ENCODE peak calls at places on chromosome 10, in eight cellular contexts. A is neural progenitor cell, P is gastrocnemius medialis, E is adrenal gland, X is Peyer's patch, G is GM23248, N is AG04450, I is breast epithelium. M is an unnamed sample.

GRCh38 chr10:122348512-122348911 is 26.0 kb upstream of the PLEKHA1 start:
- DNase-seq in P (no peak), A (peak), I (no peak), G (no peak), E (no peak), X (no peak), N (no peak), M (no peak)

GRCh38 chr10:118968482-118968881 is 61.0 kb upstream of the NANOS1 start:
- DNase-seq in G (no peak), A (no peak), E (no peak), N (no peak), P (no peak), X (no peak), I (no peak), M (no peak)

GRCh38 chr10:109982123-109982522 is 25.7 kb upstream of the ADD3 start:
- DNase-seq in G (peak), P (no peak), X (no peak), N (no peak), I (no peak), E (no peak), A (no peak), M (no peak)

GRCh38 chr10:31704195-31704594 is 224.4 kb downstream of the ARHGAP12 start:
- DNase-seq in E (peak), X (no peak), I (no peak), A (no peak), N (no peak), G (no peak), P (no peak), M (no peak)

GRCh38 chr10:122740640-122741039 is 41.0 kb upstream of the C10orf120 start:
- DNase-seq in P (no peak), E (no peak), I (no peak), N (no peak), A (no peak), G (peak), X (no peak), M (no peak)

GRCh38 chr10:70745555-70745954 is 39.6 kb downstream of the TBATA start:
- DNase-seq in G (no peak), E (no peak), A (no peak), I (no peak), P (no peak), X (no peak), N (no peak), M (no peak)

GRCh38 chr10:104777086-104777799 is 136.2 kb downstream of the SORCS3 start:
- DNase-seq in G (no peak), I (no peak), E (no peak), P (no peak), X (no peak), N (no peak), A (peak), M (no peak)

GRCh38 chr10:116041948-116042347 is 231.1 kb downstream of the GFRA1 start:
- DNase-seq in E (no peak), X (no peak), G (no peak), A (no peak), I (no peak), N (no peak), P (no peak), M (no peak)

GRCh38 chr10:24642921-24643678 is 80.6 kb downstream of the ARHGAP21 start:
- DNase-seq in X (no peak), N (peak), G (peak), P (no peak), I (no peak), A (peak), E (no peak), M (peak)

GRCh38 chr10:61882621-61883375 is 18.7 kb upstream of the ARID5B start:
- DNase-seq in E (no peak), N (no peak), G (peak), I (no peak), X (no peak), P (no peak), A (no peak), M (no peak)

GRCh38 chr10:56633876-56634452 is 272.9 kb upstream of the ZWINT start:
- DNase-seq in A (no peak), G (no peak), N (no peak), X (no peak), E (no peak), I (no peak), P (no peak), M (no peak)

GRCh38 chr10:104052351-104052885 is 33.3 kb downstream of the COL17A1 start:
- DNase-seq in I (no peak), N (no peak), G (no peak), X (peak), A (no peak), E (no peak), P (no peak), M (no peak)

GRCh38 chr10:51203359-51203758 is 129.1 kb downstream of the PRKG1 start:
- DNase-seq in P (no peak), N (no peak), A (peak), I (no peak), X (no peak), G (no peak), E (no peak), M (no peak)

GRCh38 chr10:58781873-58782488 is 269.3 kb downstream of the BICC1 start:
- DNase-seq in A (peak), E (no peak), I (no peak), P (no peak), G (peak), N (no peak), X (no peak), M (no peak)

GRCh38 chr10:3778708-3779108 is 6.3 kb downstream of the KLF6 start:
- DNase-seq in P (no peak), I (no peak), N (no peak), E (no peak), A (no peak), X (no peak), G (peak), M (no peak)

GRCh38 chr10:123325663-123326175 is 171.5 kb downstream of the BUB3 start:
- DNase-seq in P (no peak), I (no peak), E (no peak), N (no peak), A (no peak), X (no peak), G (no peak), M (no peak)

GRCh38 chr10:68212721-68213352 is 19.1 kb downstream of the ATOH7 start:
- DNase-seq in G (peak), A (no peak), E (no peak), I (no peak), N (no peak), P (no peak), X (no peak), M (no peak)

GRCh38 chr10:75398238-75398629 is 3.3 kb downstream of the ZNF503 start:
- DNase-seq in X (no peak), I (no peak), P (no peak), E (no peak), A (no peak), N (no peak), G (peak), M (no peak)

GRCh38 chr10:60203993-60204618 is 185.6 kb downstream of the ANK3 start:
- DNase-seq in E (no peak), A (peak), G (peak), I (no peak), N (no peak), X (no peak), P (no peak), M (no peak)

GRCh38 chr10:69383485-69384089 is 33.1 kb downstream of the TACR2 start:
- DNase-seq in A (no peak), G (peak), P (no peak), X (no peak), I (no peak), N (no peak), E (no peak), M (no peak)

GRCh38 chr10:29163746-29164145 is 125.1 kb upstream of the LYZL1 start:
- DNase-seq in A (no peak), G (peak), E (no peak), N (peak), P (no peak), X (no peak), I (no peak), M (no peak)

GRCh38 chr10:121553861-121554264 is 44.4 kb downstream of the FGFR2 start:
- DNase-seq in G (no peak), X (no peak), E (no peak), N (no peak), I (no peak), P (no peak), A (no peak), M (peak)

GRCh38 chr10:108784534-108784933 is 1138.8 kb downstream of the XPNPEP1 start:
- DNase-seq in I (no peak), X (no peak), E (no peak), A (no peak), G (no peak), P (no peak), N (no peak), M (no peak)

GRCh38 chr10:101843032-101843991 is at the start of gene KCNIP2:
- DNase-seq in G (no peak), P (no peak), A (peak), X (no peak), I (no peak), N (no peak), E (no peak), M (peak)

GRCh38 chr10:46514899-46515298 is 41.6 kb downstream of the GPRIN2 start:
- DNase-seq in P (no peak), A (no peak), E (peak), I (peak), N (no peak), G (no peak), X (peak), M (no peak)

GRCh38 chr10:70296406-70296899 is 12.6 kb upstream of the NPFFR1 start:
- DNase-seq in A (no peak), X (no peak), I (peak), G (peak), N (peak), P (peak), E (peak), M (peak)

DNA sequence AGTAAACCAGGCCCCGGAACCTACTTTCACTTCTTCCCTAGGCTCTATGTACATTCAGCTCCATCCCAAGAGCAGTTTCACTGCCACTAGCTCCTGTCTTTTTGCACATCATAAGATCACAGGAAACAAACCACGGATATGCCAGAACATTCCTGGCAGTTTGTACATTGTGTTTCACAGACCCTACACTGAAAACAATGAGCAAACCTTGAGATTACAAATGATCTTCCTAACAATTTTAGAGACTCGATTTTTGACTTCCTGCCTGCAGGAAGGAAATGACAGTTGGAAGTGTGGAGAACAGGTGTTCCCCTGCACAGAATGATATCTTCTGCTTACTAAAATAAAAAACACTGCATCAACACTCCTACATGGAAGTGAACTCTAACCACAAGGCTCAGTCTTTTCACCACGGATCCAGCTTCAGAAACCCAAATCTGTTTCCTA is 7.6 kb upstream of the TMEM236 start:
- DNase-seq in A (no peak), E (no peak), I (no peak), N (no peak), X (no peak), G (no peak), P (no peak), M (no peak)
- H3K27ac ChIP-seq in A (no peak), E (no peak), I (no peak), N (no peak), X (no peak), G (no peak), P (peak), M (no peak)

DNA sequence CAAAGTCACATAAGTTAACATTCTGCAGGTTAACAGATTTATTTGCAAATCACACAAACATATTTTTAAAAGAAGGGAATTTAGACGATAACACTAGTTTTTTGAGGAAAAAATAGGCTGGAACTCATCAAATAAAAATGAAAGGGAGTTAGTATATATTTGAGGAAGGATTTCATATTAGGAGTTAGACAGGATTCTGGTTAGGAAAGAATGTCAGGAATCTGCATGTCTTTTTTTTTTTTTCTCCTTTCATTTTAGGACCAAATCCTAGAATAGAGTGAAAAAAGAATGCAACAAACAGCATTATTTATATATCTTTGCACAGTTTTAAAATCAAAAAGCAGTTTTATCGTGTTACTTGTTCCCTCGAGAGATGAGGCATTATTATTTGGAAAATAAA is 8.9 kb upstream of the TRDMT1 start:
- DNase-seq in E (no peak), A (no peak), I (no peak), X (no peak), P (no peak), N (no peak), G (peak), M (no peak)
- H3K4me3 ChIP-seq in E (no peak), A (no peak), I (no peak), X (no peak), P (no peak), N (no peak), G (peak), M (no peak)

GRCh38 chr10:117257701-117258100 is 16.8 kb downstream of the SLC18A2 start:
- DNase-seq in X (no peak), A (no peak), E (no peak), N (no peak), G (no peak), P (no peak), I (no peak), M (no peak)
- H3K27ac ChIP-seq in X (no peak), A (no peak), E (no peak), N (no peak), G (no peak), P (no peak), I (no peak), M (no peak)

GRCh38 chr10:77637474-77637985 is at the start of gene KCNMA1:
- DNase-seq in N (no peak), A (peak), I (no peak), X (peak), G (peak), E (no peak), P (peak), M (peak)

GRCh38 chr10:77639756-77640155 is 2.1 kb upstream of the KCNMA1 start:
- DNase-seq in N (no peak), E (no peak), G (no peak), A (no peak), I (no peak), X (no peak), P (no peak), M (no peak)

GRCh38 chr10:77637986-77638765 is 568 bp upstream of the KCNMA1 start:
- DNase-seq in E (no peak), I (no peak), N (no peak), A (peak), P (peak), G (peak), X (peak), M (peak)

GRCh38 chr10:77640167-77640566 is 2.6 kb upstream of the KCNMA1 start:
- DNase-seq in P (no peak), A (no peak), E (no peak), I (no peak), X (no peak), G (no peak), N (no peak), M (no peak)

GRCh38 chr10:77638766-77639101 is 1.1 kb upstream of the KCNMA1 start:
- DNase-seq in I (no peak), G (no peak), A (no peak), P (no peak), N (no peak), E (no peak), X (no peak), M (no peak)
- H3K4me3 ChIP-seq in I (peak), G (peak), A (peak), P (peak), N (peak), E (no peak), X (no peak), M (no peak)

GRCh38 chr10:120414946-120415345 is 42.1 kb upstream of the PLPP4 start:
- DNase-seq in N (no peak), G (no peak), I (no peak), P (no peak), X (no peak), A (no peak), E (no peak), M (no peak)
- H3K27ac ChIP-seq in N (no peak), G (no peak), I (no peak), P (no peak), X (no peak), A (no peak), E (no peak), M (no peak)

GRCh38 chr10:94411304-94411703 is 9.0 kb downstream of the TBC1D12 start:
- DNase-seq in P (no peak), I (no peak), N (no peak), X (no peak), G (no peak), E (no peak), A (no peak), M (no peak)
- H3K4me3 ChIP-seq in P (no peak), I (no peak), N (no peak), X (no peak), G (no peak), E (no peak), A (no peak), M (no peak)

GRCh38 chr10:11673346-11674330 is 62.2 kb upstream of the USP6NL start:
- DNase-seq in E (no peak), G (peak), A (no peak), P (no peak), X (no peak), N (no peak), I (no peak), M (peak)

GRCh38 chr10:11668847-11669610 is 57.6 kb upstream of the USP6NL start:
- DNase-seq in A (no peak), I (no peak), P (no peak), E (no peak), G (no peak), N (no peak), X (no peak), M (no peak)

GRCh38 chr10:11672836-11673235 is 61.4 kb upstream of the USP6NL start:
- DNase-seq in G (no peak), X (no peak), E (no peak), N (no peak), P (no peak), I (no peak), A (no peak), M (no peak)

GRCh38 chr10:11667756-11668155 is 56.3 kb upstream of the USP6NL start:
- DNase-seq in A (no peak), P (no peak), E (no peak), I (no peak), N (no peak), G (no peak), X (no peak), M (no peak)

GRCh38 chr10:11670311-11670825 is 58.9 kb upstream of the USP6NL start:
- DNase-seq in X (no peak), N (no peak), E (no peak), I (no peak), P (no peak), G (no peak), A (peak), M (no peak)
- H3K27ac ChIP-seq in X (no peak), N (no peak), E (no peak), I (no peak), P (no peak), G (no peak), A (no peak), M (no peak)